ENCODE peak calls at places on chromosomes 3 and 15, in five cellular contexts. W is PC-3, S is neuronal stem cell, G is K562, X is fibroblast of lung. D is an unnamed sample.

GRCh38 chr3:5317572-5317971 is 130.1 kb downstream of the EDEM1 start:
- DNase-seq in W (peak; percentile 9), S (no peak), G (no peak), X (peak; percentile 51), D (peak; percentile 58)

GRCh38 chr15:62360286-62360685 is 195.2 kb upstream of the C2CD4B start:
- DNase-seq in W (no peak), S (no peak), G (no peak), X (no peak), D (no peak)

GRCh38 chr15:40603935-40604334 is 9.9 kb downstream of the KNL1 start:
- DNase-seq in W (no peak), S (no peak), G (no peak), X (no peak), D (no peak)

GRCh38 chr15:74053497-74053896 is 28.9 kb downstream of the GOLGA6A start:
- DNase-seq in W (no peak), S (no peak), G (no peak), X (no peak), D (no peak)

GRCh38 chr3:51330046-51330445 is 55.0 kb upstream of the MANF start:
- DNase-seq in W (no peak), S (no peak), G (no peak), X (no peak), D (no peak)

GRCh38 chr3:27939940-27940339 is 217.8 kb upstream of the EOMES start:
- DNase-seq in W (no peak), S (peak; percentile 6), G (no peak), X (peak; percentile 66), D (peak; percentile 1)

GRCh38 chr15:83732770-83733169 is 78.8 kb downstream of the ADAMTSL3 start:
- DNase-seq in W (no peak), S (no peak), G (no peak), X (peak; percentile 39), D (no peak)

GRCh38 chr15:81315452-81316203 is 8.3 kb downstream of the STARD5 start:
- DNase-seq in W (no peak), S (no peak), G (no peak), X (no peak), D (no peak)

GRCh38 chr15:60932051-60932915 is 296.8 kb downstream of the RORA start:
- DNase-seq in W (peak; percentile 88), S (no peak), G (no peak), X (peak; percentile 80), D (peak; percentile 8)

GRCh38 chr15:34341922-34342736 is 807 bp downstream of the NOP10 start:
- DNase-seq in W (peak; percentile 59), S (no peak), G (no peak), X (no peak), D (no peak)

GRCh38 chr3:157239082-157239704 is 79.2 kb upstream of the CCNL1 start:
- DNase-seq in W (peak; percentile 81), S (peak; percentile 36), G (peak; percentile 48), X (peak; percentile 54), D (peak; percentile 65)

GRCh38 chr15:62795171-62795570 is 247.4 kb upstream of the TPM1 start:
- DNase-seq in W (no peak), S (no peak), G (no peak), X (no peak), D (no peak)

GRCh38 chr3:136787226-136787793 is 31.6 kb upstream of the SLC35G2 start:
- DNase-seq in W (no peak), S (no peak), G (peak; percentile 12), X (peak; percentile 48), D (peak; percentile 53)

GRCh38 chr3:73848173-73848751 is 223.5 kb upstream of the PDZRN3 start:
- DNase-seq in W (peak; percentile 19), S (peak; percentile 0), G (no peak), X (peak; percentile 40), D (peak; percentile 45)

GRCh38 chr15:43920815-43921214 is 94.0 kb downstream of the WDR76 start:
- DNase-seq in W (no peak), S (no peak), G (no peak), X (peak; percentile 69), D (peak; percentile 32)

GRCh38 chr3:179133575-179133974 is 14.6 kb upstream of the PIK3CA start:
- DNase-seq in W (no peak), S (no peak), G (no peak), X (no peak), D (no peak)

GRCh38 chr3:101567528-101568317 is 6.1 kb downstream of the TRMT10C start:
- DNase-seq in W (peak; percentile 31), S (no peak), G (peak; percentile 23), X (peak; percentile 45), D (peak; percentile 74)

GRCh38 chr3:30553641-30554316 is 52.6 kb upstream of the TGFBR2 start:
- DNase-seq in W (peak; percentile 9), S (no peak), G (no peak), X (peak; percentile 30), D (peak; percentile 24)

GRCh38 chr15:74053941-74054529 is 28.3 kb downstream of the GOLGA6A start:
- DNase-seq in W (peak; percentile 77), S (peak; percentile 50), G (peak; percentile 92), X (peak; percentile 69), D (peak; percentile 56)

GRCh38 chr15:66655997-66656396 is 46.0 kb upstream of the SMAD6 start:
- DNase-seq in W (peak; percentile 73), S (no peak), G (no peak), X (no peak), D (no peak)

GRCh38 chr15:66653398-66653797 is 48.6 kb upstream of the SMAD6 start:
- DNase-seq in W (no peak), S (no peak), G (no peak), X (no peak), D (no peak)

GRCh38 chr15:66655511-66655910 is 46.5 kb upstream of the SMAD6 start:
- DNase-seq in W (no peak), S (no peak), G (no peak), X (no peak), D (no peak)

GRCh38 chr15:66653852-66654251 is 48.2 kb upstream of the SMAD6 start:
- DNase-seq in W (no peak), S (no peak), G (no peak), X (no peak), D (no peak)

GRCh38 chr15:66654718-66655375 is 47.2 kb upstream of the SMAD6 start:
- DNase-seq in W (no peak), S (no peak), G (peak; percentile 84), X (peak; percentile 16), D (no peak)
- H2AFZ ChIP-seq in W (peak overlapping the region; percentile 45), S (peak overlapping the region; percentile 9), G (peak overlapping the region; percentile 21), X (peak overlapping the region; percentile 75), D (no peak overlapping the region)

DNA sequence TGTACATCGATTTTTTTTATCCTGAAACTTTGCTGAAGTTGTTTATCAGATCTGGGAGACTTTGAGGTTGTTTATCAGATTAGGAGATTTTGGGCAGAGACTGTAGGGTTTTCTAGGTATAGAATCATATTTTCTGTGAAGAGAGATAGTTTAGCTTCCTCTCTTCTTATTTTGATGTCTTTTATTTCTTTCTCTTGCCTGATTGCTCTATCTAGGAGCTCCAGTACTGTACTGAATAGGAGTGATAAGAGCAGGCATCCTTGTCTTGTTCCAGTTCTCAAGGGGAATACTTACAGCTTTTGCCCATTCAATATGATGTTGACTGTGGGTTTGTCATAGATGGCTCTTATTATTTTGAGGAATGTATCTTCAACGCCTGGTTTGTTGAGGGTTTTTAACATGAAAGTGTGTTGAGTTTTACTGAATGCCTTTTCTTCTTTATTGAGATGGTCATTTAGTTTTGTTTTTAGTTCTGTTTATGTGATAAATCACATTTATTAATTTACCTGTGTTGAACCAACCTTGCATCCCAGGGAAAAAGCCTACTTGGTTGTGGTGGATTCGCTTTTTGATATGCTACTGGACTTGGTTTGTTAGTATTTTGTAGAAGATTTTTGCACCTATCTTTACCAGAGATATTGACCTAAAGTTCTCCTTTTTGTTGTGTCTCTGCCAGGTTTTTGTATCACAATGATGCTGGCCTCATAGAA is 14.9 kb upstream of the DNAAF4 start:
- DNase-seq in W (no peak), S (no peak), G (no peak), X (no peak), D (no peak)
- H3K4me2 ChIP-seq in W (no peak overlapping the region), S (no peak overlapping the region), G (no peak overlapping the region), X (no peak overlapping the region), D (no peak overlapping the region)

DNA sequence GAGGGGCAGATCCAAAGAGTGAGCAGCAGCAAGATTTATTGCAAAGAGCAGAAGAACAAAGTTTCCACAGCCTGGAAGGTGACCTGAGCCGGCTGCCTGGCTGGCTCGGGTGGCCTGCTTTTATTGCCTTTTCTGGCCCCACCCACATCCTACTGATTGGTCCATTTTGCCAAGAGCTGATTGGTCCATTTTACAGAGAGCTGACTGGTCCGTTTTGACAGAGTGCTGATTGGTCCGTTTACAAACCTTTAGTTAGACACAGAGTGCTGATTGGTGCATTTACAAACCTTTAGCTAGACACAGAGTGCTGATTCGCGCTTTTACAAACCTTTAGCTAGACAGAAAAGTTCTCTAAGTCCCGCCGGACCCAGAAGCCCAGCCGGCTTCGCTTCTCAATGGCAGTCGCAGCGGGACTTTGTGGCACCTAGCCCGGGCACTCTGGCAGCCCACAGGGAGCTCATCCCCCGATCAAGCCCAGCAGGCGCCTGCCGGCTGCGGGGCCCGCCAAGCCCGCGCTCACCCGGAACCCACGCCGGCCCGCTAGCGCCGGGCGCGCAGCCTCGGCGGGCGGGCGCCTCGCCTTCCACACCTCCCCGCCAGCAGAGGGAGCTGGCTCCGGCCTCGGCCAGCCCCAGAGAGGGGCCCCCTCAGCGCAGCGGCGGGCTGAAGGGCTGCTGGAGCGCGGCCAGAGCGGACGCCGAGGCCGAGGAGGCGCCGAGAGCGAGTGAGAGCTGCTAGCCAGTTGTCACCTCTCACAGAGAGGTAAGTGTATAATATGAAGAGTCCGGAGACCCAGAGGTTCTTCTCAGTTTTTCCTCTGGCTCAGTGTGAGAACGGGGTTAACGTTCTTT is 339.2 kb downstream of the CHL1 start:
- DNase-seq in W (no peak), S (no peak), G (no peak), X (peak; percentile 10), D (no peak)
- H2AFZ ChIP-seq in W (no peak overlapping the region), S (no peak overlapping the region), G (no peak overlapping the region), X (peak overlapping the region; percentile 64), D (no peak overlapping the region)

GRCh38 chr3:183815565-183815943 is 9.8 kb downstream of the MAP6D1 start:
- DNase-seq in W (no peak), S (no peak), G (no peak), X (no peak), D (no peak)
- H3K4me2 ChIP-seq in W (no peak overlapping the region), S (no peak overlapping the region), G (no peak overlapping the region), X (no peak overlapping the region), D (no peak overlapping the region)